ENCODE peak calls at places on chromosome 7, in six cellular contexts. D, H, E, F, T and Y are unnamed samples.

GRCh38 chr7:135102372-135102771 is 45.5 kb upstream of the TMEM140 start:
- DNase-seq in T (no peak), H (no peak), D (no peak), E (no peak), F (no peak), Y (no peak)

GRCh38 chr7:72785166-72785955 is 42.6 kb downstream of the TYW1B start:
- DNase-seq in H (no peak), T (no peak), E (no peak), D (no peak), F (no peak), Y (peak; percentile 28)

GRCh38 chr7:22896917-22897316 is 74.3 kb upstream of the TOMM7 start:
- DNase-seq in E (no peak), H (no peak), T (no peak), F (peak; percentile 60), D (peak; percentile 38), Y (no peak)

GRCh38 chr7:1231214-1232102 is 1.2 kb upstream of the UNCX start:
- DNase-seq in D (no peak), F (peak; percentile 80), H (no peak), T (no peak), E (no peak), Y (no peak)

GRCh38 chr7:42893341-42894242 is 18.3 kb downstream of the C7orf25 start:
- DNase-seq in E (no peak), T (no peak), H (no peak), F (peak; percentile 62), D (no peak), Y (no peak)

GRCh38 chr7:133836666-133837065 is 290.5 kb upstream of the LRGUK start:
- DNase-seq in T (no peak), H (no peak), E (no peak), D (no peak), F (no peak), Y (no peak)

GRCh38 chr7:87047-87446 is 105.3 kb upstream of the FAM20C start:
- DNase-seq in D (no peak), F (peak; percentile 21), H (no peak), E (no peak), T (no peak), Y (no peak)

GRCh38 chr7:47382200-47382599 is 199.7 kb downstream of the TNS3 start:
- DNase-seq in H (no peak), D (no peak), T (no peak), E (no peak), F (no peak), Y (no peak)

GRCh38 chr7:112573302-112574039 is 92.7 kb downstream of the LSMEM1 start:
- DNase-seq in H (no peak), T (no peak), F (no peak), E (no peak), D (no peak), Y (no peak)

GRCh38 chr7:130151591-130152269 is 53.5 kb downstream of the TMEM209 start:
- DNase-seq in E (no peak), T (no peak), F (no peak), H (no peak), D (no peak), Y (no peak)

GRCh38 chr7:19128856-19129255 is 11.4 kb upstream of the TWIST1 start:
- DNase-seq in F (no peak), E (no peak), H (no peak), D (no peak), T (no peak), Y (no peak)

GRCh38 chr7:142391191-142391992 is 133.5 kb upstream of the PRSS58 start:
- DNase-seq in E (no peak), T (no peak), H (peak; percentile 52), F (peak; percentile 92), D (peak; percentile 46), Y (no peak)

GRCh38 chr7:98870071-98870651 is 347 bp upstream of the TMEM130 start:
- DNase-seq in E (peak; percentile 39), D (no peak), H (peak; percentile 78), T (peak; percentile 59), F (peak; percentile 85), Y (no peak)

GRCh38 chr7:13874783-13875182 is 114.7 kb downstream of the ETV1 start:
- DNase-seq in D (no peak), T (no peak), H (no peak), E (no peak), F (no peak), Y (no peak)

GRCh38 chr7:65216469-65216868 is 157.2 kb upstream of the ZNF92 start:
- DNase-seq in H (peak; percentile 61), T (peak; percentile 64), F (peak; percentile 90), E (no peak), D (peak; percentile 57), Y (no peak)

GRCh38 chr7:39567294-39567693 is 1.1 kb downstream of the YAE1 start:
- DNase-seq in D (no peak), E (no peak), H (no peak), T (no peak), F (no peak), Y (no peak)

GRCh38 chr7:1694981-1695511 is 25.0 kb downstream of the ELFN1 start:
- DNase-seq in F (peak; percentile 42), E (no peak), H (no peak), D (no peak), T (peak; percentile 34), Y (no peak)

GRCh38 chr7:13880789-13881188 is 108.7 kb downstream of the ETV1 start:
- DNase-seq in D (no peak), E (no peak), T (no peak), H (peak; percentile 12), F (no peak), Y (peak; percentile 29)

GRCh38 chr7:35768346-35768745 is 32.5 kb upstream of the SEPTIN7 start:
- DNase-seq in D (no peak), T (no peak), H (no peak), E (no peak), F (no peak), Y (no peak)

GRCh38 chr7:106086062-106086461 is 26.1 kb downstream of the SYPL1 start:
- DNase-seq in D (no peak), T (no peak), H (no peak), E (no peak), F (no peak), Y (no peak)

GRCh38 chr7:135825406-135825805 is 76.8 kb upstream of the FAM180A start:
- DNase-seq in T (no peak), D (no peak), F (peak; percentile 69), H (no peak), E (no peak), Y (no peak)

GRCh38 chr7:2730846-2731770 is 43.1 kb downstream of the AMZ1 start:
- DNase-seq in D (no peak), T (no peak), F (peak; percentile 30), H (no peak), E (no peak), Y (no peak)

GRCh38 chr7:25032774-25033743 is 53.1 kb upstream of the OSBPL3 start:
- DNase-seq in H (no peak), E (no peak), F (no peak), D (no peak), T (no peak), Y (no peak)

GRCh38 chr7:36852017-36852416 is 127.7 kb upstream of the AOAH start:
- DNase-seq in T (no peak), D (no peak), F (no peak), E (no peak), H (no peak), Y (no peak)

GRCh38 chr7:140182917-140183316 is 6.1 kb upstream of the KDM7A start:
- DNase-seq in F (no peak), H (no peak), E (no peak), T (no peak), D (no peak), Y (no peak)

GRCh38 chr7:140176271-140176701 is 497 bp downstream of the KDM7A start:
- DNase-seq in T (peak; percentile 50), F (no peak), D (no peak), E (peak; percentile 35), H (no peak), Y (no peak)

GRCh38 chr7:140175221-140176218 is 1.3 kb downstream of the KDM7A start:
- DNase-seq in D (peak; percentile 80), T (peak; percentile 95), F (peak; percentile 89), H (peak; percentile 89), E (peak; percentile 88), Y (peak; percentile 85)

GRCh38 chr7:140176811-140177702 is at the start of gene KDM7A:
- DNase-seq in T (peak; percentile 97), F (peak; percentile 91), H (peak; percentile 85), E (peak; percentile 93), D (peak; percentile 71), Y (peak; percentile 51)

GRCh38 chr7:140179339-140179738 is 2.6 kb upstream of the KDM7A start:
- DNase-seq in D (no peak), E (no peak), H (no peak), T (no peak), F (no peak), Y (no peak)
- H3K27me3 ChIP-seq in D (peaks cover 7% of the 10 kb centered on the region), E (peaks cover 9% of the 10 kb centered on the region), H (peaks cover 32% of the 10 kb centered on the region), T (no peaks in the 10 kb centered on the region), F (peaks cover 28% of the 10 kb centered on the region), Y (peaks cover 4% of the 10 kb centered on the region)

GRCh38 chr7:33907625-33908024 is 2.3 kb downstream of the BMPER start:
- DNase-seq in F (no peak), H (no peak), T (no peak), E (no peak), D (no peak), Y (no peak)
- H3K27me3 ChIP-seq in F (peaks cover 10% of the 10 kb centered on the region), H (peaks cover 20% of the 10 kb centered on the region), T (peaks cover 19% of the 10 kb centered on the region), E (peaks cover 66% of the 10 kb centered on the region), D (peaks cover 33% of the 10 kb centered on the region), Y (peaks cover 22% of the 10 kb centered on the region)

GRCh38 chr7:157676456-157677255 is 339.9 kb downstream of the DNAJB6 start:
- DNase-seq in T (no peak), H (no peak), E (no peak), D (no peak), F (peak; percentile 33), Y (no peak)

GRCh38 chr7:157682064-157682945 is 345.5 kb downstream of the DNAJB6 start:
- DNase-seq in D (no peak), F (peak; percentile 55), H (no peak), E (no peak), T (no peak), Y (no peak)

GRCh38 chr7:157678503-157678902 is 341.7 kb downstream of the DNAJB6 start:
- DNase-seq in T (no peak), F (peak; percentile 67), H (no peak), D (no peak), E (no peak), Y (no peak)

GRCh38 chr7:157682946-157683239 is 346.1 kb downstream of the DNAJB6 start:
- DNase-seq in H (no peak), F (no peak), D (no peak), E (no peak), T (no peak), Y (no peak)

GRCh38 chr7:157679607-157680006 is 342.8 kb downstream of the DNAJB6 start:
- DNase-seq in D (no peak), H (no peak), E (no peak), F (peak; percentile 51), T (no peak), Y (no peak)
- H3K27me3 ChIP-seq in D (peaks cover 55% of the 10 kb centered on the region), H (peaks cover 95% of the 10 kb centered on the region), E (peaks cover 94% of the 10 kb centered on the region), F (no peaks in the 10 kb centered on the region), T (peaks cover 76% of the 10 kb centered on the region), Y (peaks cover 40% of the 10 kb centered on the region)

DNA sequence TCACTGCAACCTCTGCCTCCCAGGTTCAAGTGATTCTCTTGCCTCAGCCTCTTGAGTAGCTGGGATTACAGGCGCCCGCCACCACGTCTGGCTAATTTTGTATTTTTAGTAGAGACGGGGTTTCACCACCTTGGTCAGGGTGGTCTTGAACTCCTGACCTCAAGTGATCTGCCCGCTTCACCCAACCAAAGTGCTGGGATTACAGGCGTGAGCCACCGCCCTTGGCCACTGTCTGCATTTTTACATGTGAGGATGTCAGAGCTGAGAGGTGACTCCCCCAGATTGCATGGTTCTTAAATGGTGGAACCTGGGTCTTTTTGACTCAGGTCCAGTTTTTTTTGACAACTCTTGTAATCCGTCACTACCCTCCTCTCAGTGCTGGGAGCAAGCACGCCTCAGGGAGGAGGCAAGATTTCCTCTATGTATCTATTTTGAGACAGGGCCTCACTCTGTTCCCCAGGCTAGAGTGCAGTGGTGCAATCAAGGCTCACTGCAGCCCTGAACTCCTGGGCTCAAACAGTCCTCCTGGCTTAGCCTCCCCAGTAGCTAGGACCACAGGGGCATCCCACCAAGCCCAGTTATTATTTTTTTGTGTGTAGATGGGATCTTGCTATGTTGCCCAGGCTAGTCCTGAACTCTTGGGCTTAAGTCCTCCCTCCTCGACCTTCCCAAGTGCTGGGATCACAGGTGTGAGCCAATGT is 1.2 kb upstream of the SRRT start:
- DNase-seq in H (no peak), F (no peak), D (no peak), E (no peak), T (no peak), Y (no peak)
- H3K27me3 ChIP-seq in H (no peaks in the 10 kb centered on the region), F (no peaks in the 10 kb centered on the region), D (no peaks in the 10 kb centered on the region), E (no peaks in the 10 kb centered on the region), T (no peaks in the 10 kb centered on the region), Y (no peaks in the 10 kb centered on the region)